ENCODE peak calls at places on chromosomes 13 and 19, in five cellular contexts. X, M, G, V and T are unnamed samples.

GRCh38 chr19:46759817-46760333 is 13.6 kb upstream of the STRN4 start:
- DNase-seq in X (no peak), M (no peak), G (no peak), V (no peak), T (no peak)

GRCh38 chr19:21463449-21464105 is 41.8 kb upstream of the ZNF429 start:
- DNase-seq in X (peak; percentile 95), M (no peak), G (peak; percentile 87), V (peak; percentile 81), T (peak; percentile 72)

GRCh38 chr13:53001444-53001843 is 27.2 kb upstream of the OLFM4 start:
- DNase-seq in X (no peak), M (no peak), G (no peak), V (no peak), T (no peak)

GRCh38 chr19:38679839-38680238 is 32.4 kb downstream of the ACTN4 start:
- DNase-seq in X (no peak), M (peak; percentile 92), G (no peak), V (no peak), T (no peak)

GRCh38 chr13:19860884-19861655 is 2.4 kb downstream of the ZMYM5 start:
- DNase-seq in X (no peak), M (peak; percentile 87), G (peak; percentile 13), V (no peak), T (peak; percentile 15)

GRCh38 chr19:44668985-44669764 is 2.1 kb upstream of the CEACAM19 start:
- DNase-seq in X (no peak), M (no peak), G (no peak), V (no peak), T (no peak)

GRCh38 chr13:72983085-72983768 is 75.6 kb upstream of the KLF5 start:
- DNase-seq in X (no peak), M (peak; percentile 57), G (peak; percentile 90), V (no peak), T (no peak)

GRCh38 chr13:23443110-23443509 is 9.6 kb upstream of the SACS start:
- DNase-seq in X (no peak), M (no peak), G (no peak), V (no peak), T (no peak)

GRCh38 chr13:105276571-105276970 is 1258.9 kb downstream of the EFNB2 start:
- DNase-seq in X (no peak), M (no peak), G (no peak), V (no peak), T (no peak)

GRCh38 chr19:2129486-2129885 is 21.9 kb downstream of the AP3D1 start:
- DNase-seq in X (no peak), M (no peak), G (no peak), V (no peak), T (no peak)

GRCh38 chr13:104318121-104318520 is 1251.9 kb upstream of the SLC10A2 start:
- DNase-seq in X (no peak), M (peak; percentile 41), G (no peak), V (no peak), T (no peak)

GRCh38 chr13:100675660-100676129 is 1.1 kb upstream of the TMTC4 start:
- DNase-seq in X (no peak), M (no peak), G (no peak), V (no peak), T (no peak)

GRCh38 chr13:22193070-22193469 is 522.2 kb downstream of the FGF9 start:
- DNase-seq in X (no peak), M (no peak), G (no peak), V (no peak), T (no peak)

GRCh38 chr19:29706635-29707034 is 8.4 kb downstream of the C19orf12 start:
- DNase-seq in X (no peak), M (no peak), G (no peak), V (no peak), T (no peak)

GRCh38 chr19:10419646-10420443 is 493 bp upstream of the PDE4A start:
- DNase-seq in X (peak; percentile 97), M (peak; percentile 83), G (no peak), V (peak; percentile 92), T (peak; percentile 90)

GRCh38 chr13:36986462-36987240 is 12.5 kb downstream of the ALG5 start:
- DNase-seq in X (no peak), M (peak; percentile 17), G (peak; percentile 9), V (no peak), T (no peak)

GRCh38 chr19:33492951-33493350 is 28.6 kb downstream of the PEPD start:
- DNase-seq in X (no peak), M (no peak), G (no peak), V (no peak), T (no peak)

GRCh38 chr13:26061947-26062346 is 10.1 kb upstream of the SHISA2 start:
- DNase-seq in X (no peak), M (peak; percentile 92), G (no peak), V (no peak), T (no peak)

GRCh38 chr19:5332501-5332900 is 8.1 kb downstream of the PTPRS start:
- DNase-seq in X (no peak), M (no peak), G (no peak), V (no peak), T (no peak)

GRCh38 chr19:50817941-50818858 is 5.4 kb downstream of the KLK1 start:
- DNase-seq in X (peak; percentile 94), M (peak; percentile 16), G (no peak), V (peak; percentile 99), T (peak; percentile 76)

GRCh38 chr13:42803563-42804212 is 22.3 kb downstream of the FAM216B start:
- DNase-seq in X (no peak), M (peak; percentile 78), G (no peak), V (no peak), T (no peak)

GRCh38 chr19:16871870-16872269 is 16.9 kb upstream of the F2RL3 start:
- DNase-seq in X (no peak), M (peak; percentile 96), G (no peak), V (no peak), T (no peak)

GRCh38 chr19:35853038-35853756 is 893 bp upstream of the NPHS1 start:
- DNase-seq in X (no peak), M (no peak), G (no peak), V (no peak), T (no peak)

GRCh38 chr13:107554355-107554905 is 660.9 kb downstream of the LIG4 start:
- DNase-seq in X (no peak), M (no peak), G (no peak), V (no peak), T (no peak)

GRCh38 chr19:44874317-44874716 is 16.7 kb upstream of the TOMM40 start:
- DNase-seq in X (no peak), M (no peak), G (no peak), V (no peak), T (no peak)

GRCh38 chr19:50061650-50062049 is 35.8 kb downstream of the ZNF473 start:
- DNase-seq in X (no peak), M (no peak), G (no peak), V (no peak), T (no peak)

GRCh38 chr19:5621311-5621944 is 1.1 kb downstream of the SAFB2 start:
- DNase-seq in X (no peak), M (no peak), G (no peak), V (no peak), T (no peak)

GRCh38 chr19:46635920-46636761 is at the start of gene GNG8:
- DNase-seq in X (no peak), M (no peak), G (no peak), V (peak; percentile 66), T (no peak)

GRCh38 chr19:8361921-8362793 is 1.8 kb upstream of the ANGPTL4 start:
- DNase-seq in X (no peak), M (peak; percentile 99), G (peak; percentile 95), V (no peak), T (no peak)

GRCh38 chr13:69997061-69997460 is 110.6 kb upstream of the ATXN8OS start:
- DNase-seq in X (no peak), M (no peak), G (no peak), V (no peak), T (no peak)

GRCh38 chr19:6271721-6272410 is 7.9 kb downstream of the MLLT1 start:
- DNase-seq in X (peak; percentile 48), M (peak; percentile 92), G (no peak), V (no peak), T (no peak)

GRCh38 chr19:35451278-35452096 is 3.4 kb downstream of the FFAR2 start:
- DNase-seq in X (no peak), M (no peak), G (no peak), V (no peak), T (no peak)

GRCh38 chr19:13825489-13826475 is 30.5 kb downstream of the ZSWIM4 start:
- DNase-seq in X (peak; percentile 93), M (peak; percentile 77), G (no peak), V (peak; percentile 91), T (no peak)

GRCh38 chr19:29507081-29507860 is 18.5 kb upstream of the VSTM2B start:
- DNase-seq in X (peak; percentile 41), M (no peak), G (no peak), V (no peak), T (no peak)

DNA sequence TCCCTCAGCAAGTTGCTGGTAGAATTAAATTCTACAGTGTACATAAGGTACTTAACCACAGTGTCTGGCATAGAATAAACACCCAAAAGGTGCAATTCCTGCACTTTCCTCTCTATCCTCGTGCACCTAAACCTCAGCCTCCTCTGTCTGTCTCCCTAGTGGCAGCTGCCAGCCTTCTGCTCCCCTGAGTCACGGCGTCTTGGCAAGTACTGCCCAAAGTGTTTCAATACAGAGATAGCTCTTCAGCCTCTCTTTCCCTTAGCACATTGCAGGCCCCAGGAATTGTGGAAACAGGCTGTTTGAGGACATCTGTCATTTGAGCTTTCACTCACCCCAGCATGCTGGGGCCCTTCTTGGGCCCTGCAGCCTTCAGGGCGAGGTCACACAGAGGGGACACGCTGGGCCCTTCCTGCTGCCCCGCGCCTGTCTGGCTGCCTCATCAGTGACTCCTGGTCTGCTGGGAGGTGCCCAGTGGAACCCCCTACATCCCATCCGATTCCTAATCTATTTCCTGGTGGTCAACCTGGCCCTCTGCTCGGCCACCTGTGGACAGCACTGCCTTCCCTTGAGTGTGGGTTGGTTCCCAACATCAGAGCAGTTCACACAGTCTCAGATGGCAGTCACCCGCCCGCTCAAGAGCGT is 19.3 kb downstream of the COL4A2 start:
- DNase-seq in X (no peak), M (no peak), G (no peak), V (no peak), T (no peak)
- H2BK12ac ChIP-seq in X (no peak overlapping the region), M (no peak overlapping the region), G (no peak overlapping the region), V (peak overlapping the region; percentile 97), T (peak overlapping the region; percentile 41)

DNA sequence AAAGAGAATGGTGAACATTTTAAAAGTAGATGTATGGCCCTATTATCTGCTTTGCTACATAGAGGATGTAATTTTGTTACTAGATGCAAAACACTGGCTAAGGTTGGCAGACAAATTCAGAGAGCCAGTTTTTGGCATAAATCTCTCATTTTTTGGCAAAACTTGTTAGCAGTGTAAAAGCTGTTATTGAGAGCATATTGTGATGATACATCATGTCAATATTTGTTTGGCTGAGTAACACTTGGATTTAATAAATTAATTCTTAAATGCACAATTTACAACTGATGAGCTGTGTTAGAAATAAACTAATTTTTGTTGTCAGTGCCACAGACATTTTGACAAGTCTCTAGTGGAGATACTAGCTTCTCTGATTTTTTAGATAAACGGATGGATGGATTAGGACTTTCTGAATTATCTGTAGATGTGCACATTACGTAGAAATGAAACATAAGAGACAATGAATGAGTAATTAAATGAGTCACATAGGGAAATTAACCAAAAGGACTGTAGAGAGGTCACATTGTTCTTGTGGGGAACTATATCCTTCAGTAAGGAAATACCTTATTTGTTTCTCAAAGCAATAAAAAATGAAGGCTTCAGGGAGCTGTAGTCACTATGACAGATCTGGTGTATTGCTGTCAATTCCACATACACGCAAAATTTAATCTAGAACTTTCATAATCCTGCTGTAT is 17.4 kb downstream of the UFM1 start:
- DNase-seq in X (no peak), M (no peak), G (no peak), V (no peak), T (no peak)
- H2BK12ac ChIP-seq in X (no peak overlapping the region), M (no peak overlapping the region), G (no peak overlapping the region), V (no peak overlapping the region), T (no peak overlapping the region)

GRCh38 chr13:110426745-110427144 is 119.7 kb downstream of the COL4A2 start:
- DNase-seq in X (no peak), M (no peak), G (no peak), V (no peak), T (no peak)
- H2BK12ac ChIP-seq in X (no peak overlapping the region), M (no peak overlapping the region), G (no peak overlapping the region), V (no peak overlapping the region), T (no peak overlapping the region)

GRCh38 chr13:85529216-85529590 is 270.0 kb downstream of the SLITRK6 start:
- DNase-seq in X (no peak), M (peak; percentile 19), G (peak; percentile 28), V (no peak), T (no peak)
- H2BK12ac ChIP-seq in X (no peak overlapping the region), M (no peak overlapping the region), G (no peak overlapping the region), V (no peak overlapping the region), T (no peak overlapping the region)